ENCODE peak calls at places on chromosomes 16 and 17, in six cellular contexts. One of them, this sample, is unnamed.

GRCh38 chr17:63429766-63430165 is 16.3 kb downstream of the CYB561 start:
- DNase-seq in body of pancreas: no peak
- DNase-seq in heart left ventricle: no peak
- DNase-seq in adrenal gland: no peak
- DNase-seq in Peyer's patch: peak; percentile 31
- DNase-seq in ovary: no peak
- DNase-seq in this sample: no peak

GRCh38 chr17:56708220-56708567 is 114.7 kb downstream of the NOG start:
- DNase-seq in body of pancreas: no peak
- DNase-seq in heart left ventricle: no peak
- DNase-seq in adrenal gland: no peak
- DNase-seq in Peyer's patch: no peak
- DNase-seq in ovary: no peak
- DNase-seq in this sample: no peak

GRCh38 chr16:11792404-11793260 is 4.4 kb downstream of the ZC3H7A start:
- DNase-seq in body of pancreas: peak; percentile 67
- DNase-seq in heart left ventricle: no peak
- DNase-seq in adrenal gland: no peak
- DNase-seq in Peyer's patch: peak; percentile 75
- DNase-seq in ovary: no peak
- DNase-seq in this sample: no peak

GRCh38 chr16:84294196-84295142 is at the start of gene WFDC1:
- DNase-seq in body of pancreas: no peak
- DNase-seq in heart left ventricle: no peak
- DNase-seq in adrenal gland: peak; percentile 6
- DNase-seq in Peyer's patch: no peak
- DNase-seq in ovary: no peak
- DNase-seq in this sample: no peak

GRCh38 chr16:15772579-15773293 is 84.1 kb downstream of the MYH11 start:
- DNase-seq in body of pancreas: no peak
- DNase-seq in heart left ventricle: no peak
- DNase-seq in adrenal gland: no peak
- DNase-seq in Peyer's patch: no peak
- DNase-seq in ovary: no peak
- DNase-seq in this sample: no peak

GRCh38 chr16:64969221-64969620 is 152.6 kb downstream of the CDH11 start:
- DNase-seq in body of pancreas: no peak
- DNase-seq in heart left ventricle: no peak
- DNase-seq in adrenal gland: no peak
- DNase-seq in Peyer's patch: no peak
- DNase-seq in ovary: no peak
- DNase-seq in this sample: no peak

GRCh38 chr17:19531780-19532501 is 1.7 kb upstream of the SLC47A1 start:
- DNase-seq in body of pancreas: no peak
- DNase-seq in heart left ventricle: no peak
- DNase-seq in adrenal gland: no peak
- DNase-seq in Peyer's patch: no peak
- DNase-seq in ovary: no peak
- DNase-seq in this sample: no peak

GRCh38 chr16:78896280-78896679 is 704.3 kb downstream of the MAF start:
- DNase-seq in body of pancreas: no peak
- DNase-seq in heart left ventricle: no peak
- DNase-seq in adrenal gland: no peak
- DNase-seq in Peyer's patch: no peak
- DNase-seq in ovary: no peak
- DNase-seq in this sample: no peak

GRCh38 chr16:16120382-16121184 is 102.7 kb downstream of the ABCC6 start:
- DNase-seq in body of pancreas: no peak
- DNase-seq in heart left ventricle: peak; percentile 74
- DNase-seq in adrenal gland: peak; percentile 32
- DNase-seq in Peyer's patch: peak; percentile 52
- DNase-seq in ovary: no peak
- DNase-seq in this sample: no peak

GRCh38 chr16:15770107-15770506 is 86.7 kb downstream of the MYH11 start:
- DNase-seq in body of pancreas: no peak
- DNase-seq in heart left ventricle: peak; percentile 52
- DNase-seq in adrenal gland: peak; percentile 36
- DNase-seq in Peyer's patch: no peak
- DNase-seq in ovary: peak; percentile 40
- DNase-seq in this sample: no peak

GRCh38 chr17:78787444-78787843 is 5.4 kb upstream of the CYTH1 start:
- DNase-seq in body of pancreas: no peak
- DNase-seq in heart left ventricle: peak; percentile 3
- DNase-seq in adrenal gland: no peak
- DNase-seq in Peyer's patch: no peak
- DNase-seq in ovary: no peak
- DNase-seq in this sample: no peak

GRCh38 chr17:50279181-50279526 is 4.9 kb downstream of the TMEM92 start:
- DNase-seq in body of pancreas: no peak
- DNase-seq in heart left ventricle: no peak
- DNase-seq in adrenal gland: peak; percentile 20
- DNase-seq in Peyer's patch: peak; percentile 71
- DNase-seq in ovary: no peak
- DNase-seq in this sample: no peak

GRCh38 chr17:27245230-27245696 is 48.7 kb upstream of the WSB1 start:
- DNase-seq in body of pancreas: peak; percentile 68
- DNase-seq in heart left ventricle: peak; percentile 91
- DNase-seq in adrenal gland: peak; percentile 81
- DNase-seq in Peyer's patch: peak; percentile 90
- DNase-seq in ovary: peak; percentile 61
- DNase-seq in this sample: peak; percentile 64

GRCh38 chr17:8503807-8504206 is 68.1 kb downstream of the NDEL1 start:
- DNase-seq in body of pancreas: no peak
- DNase-seq in heart left ventricle: no peak
- DNase-seq in adrenal gland: no peak
- DNase-seq in Peyer's patch: no peak
- DNase-seq in ovary: no peak
- DNase-seq in this sample: no peak

GRCh38 chr17:8611671-8612298 is 18.7 kb downstream of the MYH10 start:
- DNase-seq in body of pancreas: no peak
- DNase-seq in heart left ventricle: no peak
- DNase-seq in adrenal gland: no peak
- DNase-seq in Peyer's patch: no peak
- DNase-seq in ovary: no peak
- DNase-seq in this sample: no peak

GRCh38 chr17:75238684-75239191 is 22.7 kb downstream of the GGA3 start:
- DNase-seq in body of pancreas: peak; percentile 64
- DNase-seq in heart left ventricle: peak; percentile 48
- DNase-seq in adrenal gland: peak; percentile 65
- DNase-seq in Peyer's patch: peak; percentile 79
- DNase-seq in ovary: peak; percentile 53
- DNase-seq in this sample: no peak

GRCh38 chr16:24996731-24997130 is 18.4 kb downstream of the ARHGAP17 start:
- DNase-seq in body of pancreas: no peak
- DNase-seq in heart left ventricle: no peak
- DNase-seq in adrenal gland: no peak
- DNase-seq in Peyer's patch: no peak
- DNase-seq in ovary: no peak
- DNase-seq in this sample: no peak

GRCh38 chr17:35087731-35088646 is 24.5 kb upstream of the RFFL start:
- DNase-seq in body of pancreas: peak; percentile 51
- DNase-seq in heart left ventricle: peak; percentile 67
- DNase-seq in adrenal gland: peak; percentile 65
- DNase-seq in Peyer's patch: peak; percentile 84
- DNase-seq in ovary: peak; percentile 48
- DNase-seq in this sample: peak; percentile 56

GRCh38 chr17:49508061-49508865 is 13.2 kb downstream of the NGFR start:
- DNase-seq in body of pancreas: no peak
- DNase-seq in heart left ventricle: no peak
- DNase-seq in adrenal gland: no peak
- DNase-seq in Peyer's patch: no peak
- DNase-seq in ovary: no peak
- DNase-seq in this sample: peak; percentile 88

GRCh38 chr16:27401768-27402568 is at the start of gene IL21R:
- DNase-seq in body of pancreas: peak; percentile 21
- DNase-seq in heart left ventricle: peak; percentile 83
- DNase-seq in adrenal gland: peak; percentile 63
- DNase-seq in Peyer's patch: peak; percentile 91
- DNase-seq in ovary: peak; percentile 18
- DNase-seq in this sample: peak; percentile 24

GRCh38 chr16:7321661-7322060 is 11.0 kb upstream of the RBFOX1 start:
- DNase-seq in body of pancreas: no peak
- DNase-seq in heart left ventricle: no peak
- DNase-seq in adrenal gland: no peak
- DNase-seq in Peyer's patch: no peak
- DNase-seq in ovary: no peak
- DNase-seq in this sample: no peak

GRCh38 chr16:81335669-81336068 is 20.9 kb downstream of the GAN start:
- DNase-seq in body of pancreas: no peak
- DNase-seq in heart left ventricle: no peak
- DNase-seq in adrenal gland: peak; percentile 12
- DNase-seq in Peyer's patch: no peak
- DNase-seq in ovary: no peak
- DNase-seq in this sample: no peak

GRCh38 chr16:22983614-22984013 is 165.6 kb downstream of the USP31 start:
- DNase-seq in body of pancreas: no peak
- DNase-seq in heart left ventricle: no peak
- DNase-seq in adrenal gland: no peak
- DNase-seq in Peyer's patch: no peak
- DNase-seq in ovary: no peak
- DNase-seq in this sample: no peak

GRCh38 chr16:88936913-88937666 is 39.9 kb downstream of the CBFA2T3 start:
- DNase-seq in body of pancreas: no peak
- DNase-seq in heart left ventricle: no peak
- DNase-seq in adrenal gland: no peak
- DNase-seq in Peyer's patch: no peak
- DNase-seq in ovary: no peak
- DNase-seq in this sample: no peak

GRCh38 chr16:16136588-16136987 is 86.7 kb downstream of the ABCC6 start:
- DNase-seq in body of pancreas: no peak
- DNase-seq in heart left ventricle: no peak
- DNase-seq in adrenal gland: no peak
- DNase-seq in Peyer's patch: no peak
- DNase-seq in ovary: no peak
- DNase-seq in this sample: no peak

GRCh38 chr17:13601776-13602551 is at the start of gene HS3ST3A1:
- DNase-seq in body of pancreas: no peak
- DNase-seq in heart left ventricle: peak; percentile 44
- DNase-seq in adrenal gland: peak; percentile 48
- DNase-seq in Peyer's patch: peak; percentile 48
- DNase-seq in ovary: peak; percentile 80
- DNase-seq in this sample: no peak

GRCh38 chr17:5772720-5773119 is 188.4 kb upstream of the NLRP1 start:
- DNase-seq in body of pancreas: no peak
- DNase-seq in heart left ventricle: no peak
- DNase-seq in adrenal gland: no peak
- DNase-seq in Peyer's patch: no peak
- DNase-seq in ovary: no peak
- DNase-seq in this sample: peak; percentile 17

GRCh38 chr17:50593321-50593720 is 32.8 kb downstream of the CACNA1G start:
- DNase-seq in body of pancreas: peak; percentile 80
- DNase-seq in heart left ventricle: peak; percentile 69
- DNase-seq in adrenal gland: no peak
- DNase-seq in Peyer's patch: no peak
- DNase-seq in ovary: no peak
- DNase-seq in this sample: no peak

GRCh38 chr16:84209989-84210388 is 19.0 kb downstream of the ADAD2 start:
- DNase-seq in body of pancreas: no peak
- DNase-seq in heart left ventricle: no peak
- DNase-seq in adrenal gland: no peak
- DNase-seq in Peyer's patch: no peak
- DNase-seq in ovary: no peak
- DNase-seq in this sample: no peak

GRCh38 chr17:83087788-83088360 is 8.5 kb downstream of the METRNL start:
- DNase-seq in body of pancreas: no peak
- DNase-seq in heart left ventricle: no peak
- DNase-seq in adrenal gland: no peak
- DNase-seq in Peyer's patch: no peak
- DNase-seq in ovary: no peak
- DNase-seq in this sample: no peak
- H3K4me3 ChIP-seq in body of pancreas: no peak overlapping the region
- H3K4me3 ChIP-seq in heart left ventricle: no peak overlapping the region
- H3K4me3 ChIP-seq in adrenal gland: no peak overlapping the region
- H3K4me3 ChIP-seq in Peyer's patch: no peak overlapping the region
- H3K4me3 ChIP-seq in ovary: no peak overlapping the region
- H3K4me3 ChIP-seq in this sample: no peak overlapping the region

DNA sequence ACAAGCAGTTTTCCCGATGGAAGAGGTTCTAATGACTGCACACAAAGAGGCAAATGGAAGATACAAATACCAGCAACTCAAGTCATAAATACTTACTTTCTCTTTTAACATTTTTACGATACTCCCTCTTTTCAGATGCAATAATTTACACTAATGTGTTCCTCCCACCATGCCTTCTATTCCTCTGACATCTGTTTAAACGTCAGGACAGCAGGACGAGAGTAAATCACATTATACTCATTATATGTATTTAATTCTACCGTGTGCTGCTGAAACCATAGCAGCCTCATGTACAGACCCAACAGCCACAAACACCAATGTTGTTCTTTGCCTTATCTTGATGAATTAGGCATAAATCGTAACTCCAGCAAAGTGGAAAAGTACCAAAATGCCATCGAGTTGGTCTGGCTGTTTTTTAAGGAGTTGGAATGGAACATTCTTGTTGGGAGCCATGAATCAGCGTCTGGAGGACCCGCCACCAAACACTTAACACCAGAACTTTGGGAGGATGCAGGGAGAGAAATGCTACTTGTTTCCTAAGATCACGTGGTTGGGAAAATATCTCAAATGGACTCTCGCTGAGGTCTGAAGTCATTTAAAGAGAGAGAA is 82.9 kb upstream of the FOXF1 start:
- DNase-seq in body of pancreas: no peak
- DNase-seq in heart left ventricle: no peak
- DNase-seq in adrenal gland: no peak
- DNase-seq in Peyer's patch: no peak
- DNase-seq in ovary: no peak
- DNase-seq in this sample: no peak
- H3K4me1 ChIP-seq in body of pancreas: no peaks in the 10 kb centered on the region
- H3K4me1 ChIP-seq in heart left ventricle: no peaks in the 10 kb centered on the region
- H3K4me1 ChIP-seq in adrenal gland: no peaks in the 10 kb centered on the region
- H3K4me1 ChIP-seq in Peyer's patch: peaks cover 6% of the 10 kb centered on the region
- H3K4me1 ChIP-seq in ovary: no peaks in the 10 kb centered on the region
- H3K4me1 ChIP-seq in this sample: no peaks in the 10 kb centered on the region

GRCh38 chr17:76557368-76558209 is 17.7 kb downstream of the PRCD start:
- DNase-seq in body of pancreas: peak; percentile 94
- DNase-seq in heart left ventricle: peak; percentile 95
- DNase-seq in adrenal gland: peak; percentile 97
- DNase-seq in Peyer's patch: peak; percentile 97
- DNase-seq in ovary: peak; percentile 93
- DNase-seq in this sample: peak; percentile 94
- TF ChIP-seq POLR2A in body of pancreas: peak; percentile 54
- TF ChIP-seq POLR2A in heart left ventricle: no peak
- TF ChIP-seq POLR2A in adrenal gland: peak; percentile 76
- TF ChIP-seq POLR2A in Peyer's patch: peak; percentile 38
- TF ChIP-seq POLR2A in ovary: peak; percentile 85
- TF ChIP-seq POLR2A in this sample: peak; percentile 71

GRCh38 chr17:38896373-38896954 is 26.6 kb downstream of the LASP1 start:
- DNase-seq in body of pancreas: no peak
- DNase-seq in heart left ventricle: peak; percentile 66
- DNase-seq in adrenal gland: peak; percentile 47
- DNase-seq in Peyer's patch: no peak
- DNase-seq in ovary: no peak
- DNase-seq in this sample: no peak
- H3K4me3 ChIP-seq in body of pancreas: no peak overlapping the region
- H3K4me3 ChIP-seq in heart left ventricle: no peak overlapping the region
- H3K4me3 ChIP-seq in adrenal gland: no peak overlapping the region
- H3K4me3 ChIP-seq in Peyer's patch: no peak overlapping the region
- H3K4me3 ChIP-seq in ovary: no peak overlapping the region
- H3K4me3 ChIP-seq in this sample: no peak overlapping the region

GRCh38 chr17:72613411-72614292 is 478.8 kb downstream of the SLC39A11 start:
- DNase-seq in body of pancreas: no peak
- DNase-seq in heart left ventricle: no peak
- DNase-seq in adrenal gland: no peak
- DNase-seq in Peyer's patch: no peak
- DNase-seq in ovary: no peak
- DNase-seq in this sample: no peak
- H3K4me1 ChIP-seq in body of pancreas: peaks cover 58% of the 10 kb centered on the region
- H3K4me1 ChIP-seq in heart left ventricle: no peaks in the 10 kb centered on the region
- H3K4me1 ChIP-seq in adrenal gland: no peaks in the 10 kb centered on the region
- H3K4me1 ChIP-seq in Peyer's patch: peaks cover 31% of the 10 kb centered on the region
- H3K4me1 ChIP-seq in ovary: no peaks in the 10 kb centered on the region
- H3K4me1 ChIP-seq in this sample: no peaks in the 10 kb centered on the region

This sample was measured in breast epithelium.